ENCODE peak calls at places on chromosomes 7 and 10, in nine cellular contexts. N, H, X, T, K, O, P, U and F are unnamed samples.

GRCh38 chr10:59337254-59337653 is 25.1 kb downstream of the FAM13C start:
- DNase-seq in N (peak; percentile 73), H (no peak), X (peak; percentile 9), T (peak; percentile 52), K (peak; percentile 7), O (no peak), P (peak; percentile 90), U (no peak), F (no peak)

GRCh38 chr10:28677889-28678686 is 767 bp downstream of the BAMBI start:
- DNase-seq in N (peak; percentile 44), H (no peak), X (no peak), T (no peak), K (peak; percentile 9), O (peak; percentile 80), P (peak; percentile 22), U (peak; percentile 42), F (no peak)

GRCh38 chr7:2241580-2242540 is at the start of the genes MRM2 and NUDT1:
- DNase-seq in N (peak; percentile 68), H (peak; percentile 92), X (no peak), T (peak; percentile 77), K (peak; percentile 89), O (peak; percentile 87), P (peak; percentile 38), U (peak; percentile 80), F (peak; percentile 66)

GRCh38 chr10:70571636-70572439 is 30.7 kb downstream of the PRF1 start:
- DNase-seq in N (no peak), H (no peak), X (no peak), T (no peak), K (no peak), O (no peak), P (no peak), U (no peak), F (no peak)

GRCh38 chr10:53650794-53651193 is 878.2 kb upstream of the MBL2 start:
- DNase-seq in N (no peak), H (no peak), X (no peak), T (no peak), K (no peak), O (no peak), P (peak; percentile 5), U (no peak), F (no peak)

GRCh38 chr7:44936322-44936721 is 42.5 kb downstream of the MYO1G start:
- DNase-seq in N (no peak), H (no peak), X (no peak), T (no peak), K (no peak), O (no peak), P (no peak), U (no peak), F (no peak)

GRCh38 chr7:155496267-155497005 is 38.5 kb downstream of the EN2 start:
- DNase-seq in N (no peak), H (peak; percentile 24), X (no peak), T (no peak), K (no peak), O (no peak), P (no peak), U (no peak), F (no peak)

GRCh38 chr7:131081308-131081707 is 246.4 kb upstream of the MKLN1 start:
- DNase-seq in N (no peak), H (no peak), X (no peak), T (no peak), K (no peak), O (no peak), P (no peak), U (no peak), F (no peak)

GRCh38 chr7:105596866-105597265 is 15.6 kb upstream of the EFCAB10 start:
- DNase-seq in N (no peak), H (no peak), X (no peak), T (no peak), K (no peak), O (peak; percentile 43), P (no peak), U (no peak), F (no peak)

GRCh38 chr10:94358480-94358879 is 4.3 kb downstream of the NOC3L start:
- DNase-seq in N (peak; percentile 95), H (no peak), X (no peak), T (no peak), K (no peak), O (no peak), P (peak; percentile 77), U (no peak), F (no peak)

GRCh38 chr10:73433538-73433867 is at the start of gene MSS51:
- DNase-seq in N (no peak), H (no peak), X (no peak), T (peak; percentile 51), K (no peak), O (no peak), P (no peak), U (no peak), F (no peak)

GRCh38 chr7:93854480-93854879 is 36.1 kb downstream of the TFPI2 start:
- DNase-seq in N (no peak), H (no peak), X (no peak), T (no peak), K (no peak), O (no peak), P (no peak), U (no peak), F (no peak)
- TF ChIP-seq CTCF in N (no peak), H (no peak), X (no peak), T (no peak), K (no peak), O (no peak), P (no peak), U (no peak), F (no peak)

GRCh38 chr10:51074238-51075028 is at the start of gene PRKG1:
- DNase-seq in N (peak; percentile 72), H (peak; percentile 16), X (no peak), T (peak; percentile 70), K (peak; percentile 27), O (peak; percentile 90), P (peak; percentile 45), U (peak; percentile 68), F (no peak)

GRCh38 chr10:51073035-51073434 is 1.3 kb upstream of the PRKG1 start:
- DNase-seq in N (no peak), H (no peak), X (no peak), T (no peak), K (no peak), O (no peak), P (no peak), U (no peak), F (no peak)

GRCh38 chr10:51076442-51076841 is 2.2 kb downstream of the PRKG1 start:
- DNase-seq in N (no peak), H (no peak), X (no peak), T (no peak), K (no peak), O (no peak), P (no peak), U (no peak), F (no peak)

GRCh38 chr10:51075802-51076201 is 1.5 kb downstream of the PRKG1 start:
- DNase-seq in N (no peak), H (no peak), X (no peak), T (no peak), K (no peak), O (no peak), P (no peak), U (no peak), F (no peak)

DNA sequence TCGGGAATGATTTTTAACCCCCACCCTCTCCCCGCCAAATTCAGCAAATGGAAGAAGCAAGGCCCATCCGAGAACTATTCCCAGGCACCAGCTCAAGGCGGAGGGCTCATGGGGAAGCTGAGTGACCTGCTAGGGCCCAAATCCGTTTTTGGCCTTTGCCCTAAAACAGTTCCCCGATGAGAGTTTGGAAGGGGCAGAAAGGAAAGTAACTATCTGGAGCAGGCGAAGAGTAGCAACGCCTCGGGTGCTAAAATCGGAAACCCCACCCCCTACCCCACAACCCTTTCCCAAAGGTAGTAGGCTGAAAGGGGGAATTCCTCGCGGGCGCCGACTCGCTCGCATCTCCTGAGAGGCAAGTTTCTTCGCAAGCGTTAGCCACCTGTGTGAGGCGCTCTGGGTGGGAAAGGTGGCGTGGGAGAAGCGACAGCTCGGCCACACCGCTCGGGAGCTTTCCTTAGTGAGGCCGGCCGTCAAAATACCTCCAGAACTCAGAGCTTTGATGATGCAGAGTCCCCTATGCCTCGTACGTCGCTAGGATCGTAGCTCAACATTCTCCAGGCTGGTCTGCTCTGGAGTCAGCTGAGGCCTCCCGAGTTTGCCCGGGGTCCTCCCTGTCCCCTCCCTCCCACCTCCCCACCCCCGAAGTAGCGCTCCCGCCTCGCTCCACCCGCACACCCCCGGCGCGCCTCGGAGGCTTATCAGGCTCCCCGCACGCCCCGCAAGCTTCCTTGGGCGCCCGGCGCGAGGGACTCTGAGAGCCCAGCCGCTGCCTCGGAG is 638 bp upstream of the PRKG1 start:
- DNase-seq in N (no peak), H (peak; percentile 23), X (no peak), T (peak; percentile 32), K (no peak), O (peak; percentile 76), P (no peak), U (peak; percentile 13), F (no peak)
- TF ChIP-seq CTCF in N (no peak), H (no peak), X (peak; percentile 10), T (no peak), K (no peak), O (no peak), P (peak; percentile 8), U (no peak), F (no peak)

GRCh38 chr7:149868638-149869290 is 5.0 kb upstream of the ATP6V0E2 start:
- DNase-seq in N (no peak), H (no peak), X (no peak), T (no peak), K (no peak), O (peak; percentile 55), P (no peak), U (no peak), F (peak; percentile 30)
- TF ChIP-seq CTCF in N (no peak), H (no peak), X (no peak), T (no peak), K (no peak), O (no peak), P (no peak), U (no peak), F (no peak)

DNA sequence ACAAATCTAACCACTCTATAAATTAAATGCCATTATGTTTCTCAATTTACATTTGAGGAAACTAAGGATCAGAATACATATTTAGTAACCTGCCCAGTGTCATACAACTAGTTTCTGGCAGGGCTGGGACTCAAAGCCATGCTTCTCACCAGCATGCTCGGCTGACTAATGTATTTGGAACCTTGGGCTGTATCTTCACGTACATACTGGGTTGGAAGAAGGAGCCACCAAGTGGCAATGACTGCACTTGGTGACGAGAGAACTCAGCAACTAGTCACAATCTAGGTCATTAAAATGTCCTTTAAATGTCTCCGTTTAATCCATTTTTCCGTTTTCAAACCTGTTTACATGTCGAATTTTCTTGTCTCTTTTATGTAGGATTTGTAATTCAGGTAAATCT is 42.9 kb downstream of the CHRM2 start:
- DNase-seq in N (peak; percentile 7), H (no peak), X (no peak), T (no peak), K (no peak), O (no peak), P (peak; percentile 7), U (no peak), F (no peak)
- TF ChIP-seq CTCF in N (no peak), H (no peak), X (no peak), T (no peak), K (no peak), O (no peak), P (no peak), U (no peak), F (no peak)

DNA sequence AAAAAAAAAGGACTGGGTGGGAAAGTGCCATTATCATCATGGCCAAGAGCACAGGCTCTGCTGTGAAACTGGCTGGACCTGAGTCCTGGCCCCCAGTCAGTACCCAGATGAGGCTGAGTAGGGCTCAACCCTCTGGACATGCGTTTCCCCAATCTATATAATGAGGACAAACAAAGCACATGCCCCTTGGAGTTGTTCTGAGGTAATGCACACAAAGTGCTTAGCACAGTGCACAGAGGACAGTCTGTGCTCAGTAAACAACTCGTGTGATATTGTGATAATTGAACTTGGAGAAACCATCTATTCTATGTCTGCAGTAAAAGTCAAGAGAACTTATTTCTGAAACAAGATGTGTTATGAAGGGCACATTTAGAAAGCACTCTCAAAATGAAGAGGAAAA is 138.8 kb downstream of the KCNMA1 start:
- DNase-seq in N (no peak), H (no peak), X (no peak), T (no peak), K (no peak), O (no peak), P (no peak), U (no peak), F (no peak)
- TF ChIP-seq CTCF in N (no peak), H (no peak), X (no peak), T (no peak), K (no peak), O (no peak), P (no peak), U (no peak), F (no peak)